ENCODE peak calls at places on chromosomes 11 and 22, in ten cellular contexts. P is right lobe of liver, O is heart left ventricle, E is body of pancreas, X is adrenal gland, Z is HepG2, B is ovary, C is lower leg skin, K is IMR-90, A is testis. Y is an unnamed sample.

GRCh38 chr11:118605116-118605867 is 2.1 kb upstream of the PHLDB1 start:
- DNase-seq in E (peak; percentile 41), P (no peak), X (peak; percentile 62), O (peak; percentile 84), K (peak; percentile 94), A (peak; percentile 82), Z (peak; percentile 41), C (peak; percentile 78), B (peak; percentile 87), Y (peak; percentile 90)

GRCh38 chr22:29476116-29476515 is 3.9 kb upstream of the NEFH start:
- DNase-seq in A (no peak), C (no peak), P (no peak), B (no peak), Z (no peak), E (no peak), K (no peak), O (no peak), X (no peak), Y (no peak)

GRCh38 chr11:16809901-16810668 is 71.6 kb downstream of the C11orf58 start:
- DNase-seq in O (peak; percentile 79), B (no peak), Z (no peak), P (no peak), X (peak; percentile 67), E (peak; percentile 25), C (peak; percentile 74), A (no peak), K (peak; percentile 33), Y (no peak)

GRCh38 chr11:94934362-94934761 is 39.0 kb downstream of the CWC15 start:
- DNase-seq in C (no peak), K (peak; percentile 65), E (no peak), A (no peak), P (no peak), Z (no peak), X (no peak), O (no peak), B (no peak), Y (peak; percentile 64)

GRCh38 chr11:45599161-45599943 is 66.1 kb downstream of the CHST1 start:
- DNase-seq in E (no peak), Z (no peak), B (no peak), P (no peak), O (no peak), K (no peak), C (no peak), A (no peak), X (no peak), Y (no peak)

GRCh38 chr11:72716291-72716690 is 35.9 kb downstream of the ARAP1 start:
- DNase-seq in O (no peak), P (no peak), Z (no peak), B (no peak), C (no peak), E (no peak), X (no peak), K (peak; percentile 35), A (no peak), Y (no peak)

GRCh38 chr22:21837184-21837979 is 30.1 kb downstream of the MAPK1 start:
- DNase-seq in B (no peak), E (no peak), C (no peak), Z (peak; percentile 72), O (no peak), A (no peak), P (no peak), X (peak; percentile 40), K (peak; percentile 91), Y (no peak)

GRCh38 chr11:75583710-75584658 is 21.9 kb downstream of the SERPINH1 start:
- DNase-seq in X (peak; percentile 72), A (peak; percentile 83), P (peak; percentile 64), Z (no peak), C (peak; percentile 29), O (peak; percentile 71), K (peak; percentile 61), B (peak; percentile 82), E (peak; percentile 25), Y (peak; percentile 80)

GRCh38 chr22:47113880-47114415 is 351.5 kb downstream of the TBC1D22A start:
- DNase-seq in E (no peak), Z (no peak), O (no peak), C (no peak), K (no peak), P (no peak), X (no peak), A (no peak), B (peak; percentile 15), Y (no peak)

GRCh38 chr22:47052236-47053012 is 290.0 kb downstream of the TBC1D22A start:
- DNase-seq in C (no peak), P (peak; percentile 35), X (no peak), Z (no peak), B (no peak), A (no peak), K (no peak), E (no peak), O (no peak), Y (no peak)

GRCh38 chr11:64723907-64724862 is 1.2 kb upstream of the NRXN2 start:
- DNase-seq in K (no peak), O (no peak), C (no peak), E (no peak), P (no peak), X (no peak), Z (no peak), A (no peak), B (no peak), Y (no peak)

GRCh38 chr22:48353116-48353947 is 1474.3 kb downstream of the BRD1 start:
- DNase-seq in A (no peak), C (no peak), P (peak; percentile 38), Z (no peak), K (no peak), E (no peak), B (no peak), X (no peak), O (no peak), Y (peak; percentile 39)

GRCh38 chr11:45100338-45100737 is 46.1 kb upstream of the PRDM11 start:
- DNase-seq in C (peak; percentile 13), P (no peak), A (no peak), K (peak; percentile 46), X (no peak), B (no peak), E (no peak), Z (no peak), O (peak; percentile 14), Y (peak; percentile 56)

GRCh38 chr11:68273056-68273738 is 1.4 kb upstream of the C11orf24 start:
- DNase-seq in A (no peak), X (no peak), C (no peak), K (no peak), O (no peak), B (no peak), P (no peak), E (no peak), Z (no peak), Y (no peak)
- H3K4me3 ChIP-seq in A (no peak overlapping the region), X (no peak overlapping the region), C (no peak overlapping the region), K (no peak overlapping the region), O (peak overlapping the region; percentile 92), B (no peak overlapping the region), P (peak overlapping the region; percentile 80), E (no peak overlapping the region), Z (peak overlapping the region; percentile 6), Y (peak overlapping the region; percentile 73)

DNA sequence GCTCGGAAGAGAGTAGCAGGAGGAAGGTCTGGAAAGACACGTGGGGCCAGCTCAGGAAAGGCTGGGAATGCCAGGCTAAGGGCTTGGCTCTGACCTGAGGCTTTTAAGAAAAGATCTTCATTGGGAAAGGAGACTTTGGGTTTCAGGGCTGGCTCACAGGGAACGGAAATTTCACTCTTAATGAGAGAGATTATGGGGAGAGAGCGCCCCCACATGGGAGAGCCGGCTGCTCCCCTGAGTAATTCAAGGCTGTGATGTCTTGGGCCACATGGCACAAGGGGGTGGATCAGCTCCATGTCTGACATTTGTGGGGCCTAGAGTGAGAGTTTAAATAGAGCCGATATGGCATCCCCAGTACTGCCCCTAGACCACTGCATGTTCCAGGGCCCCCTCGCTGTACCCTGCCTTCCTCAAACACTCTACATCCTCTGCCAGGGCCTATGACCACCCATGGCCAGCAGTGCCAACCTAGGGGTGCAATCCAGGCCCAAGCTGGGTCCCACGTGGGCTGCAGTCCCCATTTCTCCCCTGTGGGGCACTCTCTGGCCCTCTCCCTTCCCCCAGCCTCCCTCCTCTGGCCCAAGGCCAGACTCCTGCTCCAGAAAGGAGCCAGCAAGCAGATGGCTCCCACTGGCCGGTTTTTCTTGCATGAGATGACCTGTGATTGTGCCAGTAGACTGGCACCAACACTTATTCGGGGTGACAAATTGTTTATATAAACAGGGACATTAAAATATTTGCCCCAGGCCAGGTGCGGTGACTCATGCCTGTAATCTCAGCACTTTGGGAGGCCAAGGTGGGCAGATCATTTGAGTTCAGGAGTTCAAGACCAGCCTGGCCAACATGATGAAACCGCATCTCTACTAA is 75.2 kb downstream of the ISX start:
- DNase-seq in A (peak; percentile 46), O (no peak), P (no peak), C (no peak), B (no peak), E (no peak), Z (no peak), K (no peak), X (no peak), Y (no peak)
- TF ChIP-seq CTCF in A (no peak), O (no peak), P (no peak), C (no peak), B (no peak), E (no peak), Z (peak; percentile 41), K (no peak), X (no peak), Y (no peak)

GRCh38 chr11:2389344-2390026 is 11.1 kb upstream of the TSSC4 start:
- DNase-seq in E (no peak), X (no peak), A (no peak), P (no peak), Z (no peak), K (no peak), C (no peak), O (no peak), B (no peak), Y (no peak)
- TF ChIP-seq POLR2A in E (no peak), X (no peak), A (no peak), P (no peak), Z (no peak), K (no peak), C (no peak), O (no peak), B (no peak), Y (no peak)

GRCh38 chr11:6124245-6124644 is 16.8 kb downstream of the OR56B4 start:
- DNase-seq in K (no peak), E (no peak), B (no peak), A (no peak), O (no peak), X (no peak), Z (no peak), P (no peak), C (no peak), Y (no peak)

GRCh38 chr11:6129634-6130033 is 22.1 kb downstream of the OR56B4 start:
- DNase-seq in P (no peak), A (no peak), E (no peak), C (no peak), B (no peak), K (no peak), O (no peak), X (no peak), Z (no peak), Y (no peak)

GRCh38 chr11:6132431-6132830 is 24.9 kb downstream of the OR56B4 start:
- DNase-seq in O (no peak), C (no peak), K (no peak), P (no peak), E (no peak), X (no peak), A (no peak), B (no peak), Z (no peak), Y (no peak)

GRCh38 chr11:6129011-6129410 is 21.5 kb downstream of the OR56B4 start:
- DNase-seq in K (no peak), O (no peak), X (no peak), A (no peak), P (no peak), Z (no peak), E (no peak), C (no peak), B (no peak), Y (no peak)

GRCh38 chr11:6127881-6128280 is 20.4 kb downstream of the OR56B4 start:
- DNase-seq in A (no peak), K (no peak), X (no peak), O (no peak), P (no peak), Z (no peak), C (no peak), E (no peak), B (no peak), Y (no peak)
- H3K4me3 ChIP-seq in A (no peak overlapping the region), K (no peak overlapping the region), X (no peak overlapping the region), O (no peak overlapping the region), P (no peak overlapping the region), Z (no peak overlapping the region), C (no peak overlapping the region), E (no peak overlapping the region), B (no peak overlapping the region), Y (no peak overlapping the region)

Y was measured in suprapubic skin.